ENCODE peak calls at places on chromosomes 13 and 19, in five cellular contexts. One of them, this sample, is unnamed.
A peak's percentile ranks its signal among the peaks of the same experiment; 100 is the strongest.

GRCh38 chr13:100089633-100090032 is 740 bp downstream of the PCCA start:
- DNase-seq in stimulated activated naive CD8-positive, alpha-beta T cell treated with anti-CD3 and anti-CD28 coated beads, Interleukin-15, Interleukin-2, amounts not matched to agents 100 U/mL and 50 U/mL, for 24 hours: peak; percentile 7
- DNase-seq in BE2C: no peak
- DNase-seq in M059J: peak; percentile 32
- DNase-seq in esophagus squamous epithelium: no peak
- DNase-seq in this sample: peak; percentile 11

GRCh38 chr19:33905473-33905936 is 108.8 kb downstream of the KCTD15 start:
- DNase-seq in stimulated activated naive CD8-positive, alpha-beta T cell treated with anti-CD3 and anti-CD28 coated beads, Interleukin-15, Interleukin-2, amounts not matched to agents 100 U/mL and 50 U/mL, for 24 hours: no peak
- DNase-seq in BE2C: no peak
- DNase-seq in M059J: peak; percentile 3
- DNase-seq in esophagus squamous epithelium: no peak
- DNase-seq in this sample: no peak

GRCh38 chr13:99386911-99387788 is 80.0 kb upstream of the GPR183 start:
- DNase-seq in stimulated activated naive CD8-positive, alpha-beta T cell treated with anti-CD3 and anti-CD28 coated beads, Interleukin-15, Interleukin-2, amounts not matched to agents 100 U/mL and 50 U/mL, for 24 hours: peak; percentile 96
- DNase-seq in BE2C: peak; percentile 55
- DNase-seq in M059J: peak; percentile 9
- DNase-seq in esophagus squamous epithelium: no peak
- DNase-seq in this sample: peak; percentile 29

GRCh38 chr13:61432029-61432428 is 16.4 kb upstream of the PCDH20 start:
- DNase-seq in stimulated activated naive CD8-positive, alpha-beta T cell treated with anti-CD3 and anti-CD28 coated beads, Interleukin-15, Interleukin-2, amounts not matched to agents 100 U/mL and 50 U/mL, for 24 hours: no peak
- DNase-seq in BE2C: no peak
- DNase-seq in M059J: no peak
- DNase-seq in esophagus squamous epithelium: no peak
- DNase-seq in this sample: no peak

GRCh38 chr19:58372311-58373133 is 8.3 kb downstream of the ZNF837 start:
- DNase-seq in stimulated activated naive CD8-positive, alpha-beta T cell treated with anti-CD3 and anti-CD28 coated beads, Interleukin-15, Interleukin-2, amounts not matched to agents 100 U/mL and 50 U/mL, for 24 hours: no peak
- DNase-seq in BE2C: no peak
- DNase-seq in M059J: no peak
- DNase-seq in esophagus squamous epithelium: no peak
- DNase-seq in this sample: no peak

GRCh38 chr13:73284475-73284874 is 225.7 kb downstream of the KLF5 start:
- DNase-seq in stimulated activated naive CD8-positive, alpha-beta T cell treated with anti-CD3 and anti-CD28 coated beads, Interleukin-15, Interleukin-2, amounts not matched to agents 100 U/mL and 50 U/mL, for 24 hours: no peak
- DNase-seq in BE2C: no peak
- DNase-seq in M059J: no peak
- DNase-seq in esophagus squamous epithelium: no peak
- DNase-seq in this sample: no peak

GRCh38 chr13:93201992-93202558 is 24.5 kb upstream of the GPC6 start:
- DNase-seq in stimulated activated naive CD8-positive, alpha-beta T cell treated with anti-CD3 and anti-CD28 coated beads, Interleukin-15, Interleukin-2, amounts not matched to agents 100 U/mL and 50 U/mL, for 24 hours: no peak
- DNase-seq in BE2C: no peak
- DNase-seq in M059J: no peak
- DNase-seq in esophagus squamous epithelium: no peak
- DNase-seq in this sample: no peak

GRCh38 chr19:19911150-19911549 is 10.4 kb downstream of the ZNF93 start:
- DNase-seq in stimulated activated naive CD8-positive, alpha-beta T cell treated with anti-CD3 and anti-CD28 coated beads, Interleukin-15, Interleukin-2, amounts not matched to agents 100 U/mL and 50 U/mL, for 24 hours: no peak
- DNase-seq in BE2C: no peak
- DNase-seq in M059J: peak; percentile 22
- DNase-seq in esophagus squamous epithelium: no peak
- DNase-seq in this sample: peak; percentile 27

This sample was measured in EL.